ENCODE peak calls at places on chromosomes 7 and 10, in four cellular contexts. D, H, L and A are unnamed samples.
A peak's percentile ranks its signal among the peaks of the same experiment; 100 is the strongest.

GRCh38 chr7:23349484-23350157 is 50.5 kb downstream of the MALSU1 start:
- DNase-seq in L (no peak), H (peak; percentile 79), D (no peak), A (peak; percentile 52)

GRCh38 chr10:90937645-90938258 is 16.9 kb upstream of the ANKRD1 start:
- DNase-seq in L (no peak), H (peak; percentile 12), D (no peak), A (no peak)

GRCh38 chr7:55128693-55129394 is 110.0 kb downstream of the EGFR start:
- DNase-seq in L (no peak), H (peak; percentile 36), D (no peak), A (no peak)

GRCh38 chr7:106166651-106167342 is 54.7 kb upstream of the SYPL1 start:
- DNase-seq in D (peak; percentile 47), L (peak; percentile 68), H (peak; percentile 69), A (peak; percentile 78)

GRCh38 chr10:1413256-1413655 is 324.1 kb downstream of the ADARB2 start:
- DNase-seq in D (peak; percentile 4), L (no peak), H (no peak), A (no peak)

GRCh38 chr10:48701139-48701901 is 16.6 kb downstream of the WDFY4 start:
- DNase-seq in D (no peak), L (no peak), H (no peak), A (no peak)

GRCh38 chr7:152896217-152896616 is 136.7 kb downstream of the ACTR3B start:
- DNase-seq in D (no peak), H (no peak), L (no peak), A (no peak)

GRCh38 chr10:103794996-103795395 is 60.4 kb downstream of the SH3PXD2A start:
- DNase-seq in H (no peak), L (no peak), D (no peak), A (no peak)

GRCh38 chr10:71014021-71014782 is 125.8 kb upstream of the PCBD1 start:
- DNase-seq in H (no peak), D (no peak), L (no peak), A (no peak)

GRCh38 chr10:43683451-43684197 is 34.9 kb upstream of the ZNF32 start:
- DNase-seq in D (no peak), L (no peak), H (no peak), A (no peak)

GRCh38 chr10:95474228-95475002 is 86.8 kb downstream of the SORBS1 start:
- DNase-seq in L (no peak), D (no peak), H (peak; percentile 28), A (peak; percentile 55)

GRCh38 chr7:117098457-117098856 is 145.2 kb downstream of the ST7 start:
- DNase-seq in D (no peak), H (peak; percentile 85), L (no peak), A (peak; percentile 79)

GRCh38 chr10:30861976-30862375 is 169.7 kb downstream of the ZNF438 start:
- DNase-seq in H (no peak), D (no peak), L (no peak), A (no peak)

GRCh38 chr7:48035301-48035966 is at the start of gene C7orf57:
- DNase-seq in D (peak; percentile 85), H (peak; percentile 73), L (peak; percentile 90), A (peak; percentile 92)

GRCh38 chr10:132248455-132249231 is 59.1 kb downstream of the STK32C start:
- DNase-seq in L (peak; percentile 52), H (no peak), D (peak; percentile 53), A (no peak)

GRCh38 chr7:29275493-29275892 is 80.9 kb downstream of the CHN2 start:
- DNase-seq in D (no peak), H (no peak), L (no peak), A (no peak)

GRCh38 chr7:32115831-32116230 is 45.6 kb upstream of the PDE1C start:
- DNase-seq in H (no peak), L (no peak), D (no peak), A (no peak)

GRCh38 chr7:157875230-157876179 is 538.7 kb downstream of the DNAJB6 start:
- DNase-seq in H (no peak), D (peak; percentile 57), L (no peak), A (no peak)

GRCh38 chr10:110408203-110408871 is 89.4 kb upstream of the DUSP5 start:
- DNase-seq in H (peak; percentile 93), L (no peak), D (no peak), A (peak; percentile 95)

GRCh38 chr7:113015038-113015645 is 71.5 kb downstream of the GPR85 start:
- DNase-seq in L (no peak), H (peak; percentile 54), D (no peak), A (peak; percentile 57)

GRCh38 chr10:84798333-84798732 is 469.9 kb downstream of the CCSER2 start:
- DNase-seq in L (no peak), D (no peak), H (no peak), A (no peak)

GRCh38 chr10:72088879-72089585 is 681 bp upstream of the SPOCK2 start:
- DNase-seq in H (no peak), D (no peak), L (no peak), A (peak; percentile 39)

GRCh38 chr10:84201682-84202081 is 7.3 kb downstream of the CDHR1 start:
- DNase-seq in H (no peak), L (no peak), D (no peak), A (no peak)

GRCh38 chr7:119720541-119720940 is 552.4 kb upstream of the KCND2 start:
- DNase-seq in H (peak; percentile 85), L (no peak), D (no peak), A (peak; percentile 79)

GRCh38 chr10:46559231-46559671 is 2.8 kb upstream of the GPRIN2 start:
- DNase-seq in L (no peak), D (no peak), H (no peak), A (no peak)

GRCh38 chr10:43647576-43647975 is 1.1 kb downstream of the ZNF32 start:
- DNase-seq in L (no peak), D (no peak), H (no peak), A (no peak)

GRCh38 chr7:949021-949934 is 5.2 kb downstream of the ADAP1 start:
- DNase-seq in H (no peak), D (peak; percentile 55), L (no peak), A (no peak)

GRCh38 chr10:3689871-3690510 is 95.0 kb downstream of the KLF6 start:
- DNase-seq in D (no peak), H (peak; percentile 76), L (no peak), A (peak; percentile 57)

GRCh38 chr7:2601907-2602735 is 29.7 kb upstream of the TTYH3 start:
- DNase-seq in L (no peak), D (no peak), H (peak; percentile 17), A (peak; percentile 50)

GRCh38 chr7:291302-292092 is 1.5 kb downstream of the FOXL3 start:
- DNase-seq in L (no peak), H (no peak), D (no peak), A (no peak)

GRCh38 chr7:29485376-29486190 is 78.1 kb upstream of the PRR15 start:
- DNase-seq in L (no peak), D (no peak), H (no peak), A (no peak)

GRCh38 chr10:71075066-71075758 is 137.2 kb upstream of the UNC5B start:
- DNase-seq in H (peak; percentile 52), L (no peak), D (no peak), A (peak; percentile 66)

GRCh38 chr10:118760265-118760664 is 5.5 kb upstream of the CACUL1 start:
- DNase-seq in L (no peak), H (no peak), D (no peak), A (no peak)

GRCh38 chr10:102812213-102812876 is 24.9 kb downstream of the CYP17A1 start:
- DNase-seq in D (no peak), H (no peak), L (no peak), A (no peak)

GRCh38 chr7:51685794-51686193 is 369.2 kb upstream of the COBL start:
- DNase-seq in D (no peak), L (no peak), H (no peak), A (no peak)

GRCh38 chr7:51592822-51593221 is 276.2 kb upstream of the COBL start:
- DNase-seq in D (no peak), L (no peak), H (no peak), A (no peak)

GRCh38 chr7:66627151-66627681 is 1.5 kb upstream of the KCTD7 start:
- DNase-seq in D (no peak), L (no peak), H (no peak), A (no peak)
- H3K4me3 ChIP-seq in D (no peak overlapping the region), L (no peak overlapping the region), H (no peak overlapping the region), A (no peak overlapping the region)

DNA sequence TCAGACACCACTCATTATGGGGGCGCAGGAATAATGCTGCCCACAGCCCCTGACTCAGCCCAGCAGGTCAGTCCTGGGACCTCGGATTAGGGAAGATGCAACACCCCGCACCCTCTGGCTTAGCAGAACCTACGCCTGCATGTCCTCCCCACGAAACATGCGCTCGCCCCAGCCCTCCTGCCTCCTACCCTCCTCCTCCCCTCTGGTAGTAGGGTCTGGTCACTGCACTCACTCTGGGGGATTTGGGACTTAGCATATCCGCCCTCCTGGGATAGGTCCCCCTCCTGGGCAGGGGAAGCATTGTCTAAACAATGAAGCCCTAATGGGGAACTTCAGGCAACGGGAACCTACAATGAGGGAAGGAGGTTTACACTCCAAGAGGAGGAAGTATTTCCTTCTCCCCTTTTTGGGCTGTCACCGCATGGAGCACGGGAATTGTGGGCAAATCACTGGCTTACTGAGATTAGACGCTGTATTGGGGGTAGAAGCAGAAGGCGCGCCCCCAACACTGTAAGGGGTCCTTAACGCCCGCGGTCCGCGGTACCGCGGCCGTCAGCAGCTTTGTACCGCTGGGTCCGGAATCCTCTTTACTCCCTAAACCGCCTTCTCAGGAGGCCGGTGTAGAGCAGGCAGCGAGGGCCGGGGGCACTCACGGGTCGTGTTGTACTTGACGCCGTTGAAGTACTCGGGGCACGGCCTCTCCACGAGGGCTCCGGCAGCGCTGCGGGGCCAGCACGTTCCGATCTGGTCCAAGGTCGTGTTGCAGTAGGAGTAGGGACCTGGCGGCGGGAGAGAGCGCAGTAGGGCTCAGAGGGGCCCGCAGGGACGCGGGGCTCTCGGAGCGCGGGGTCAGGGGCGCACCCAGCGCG is 760 bp downstream of the CRHR2 start:
- DNase-seq in D (no peak), L (no peak), H (no peak), A (no peak)
- TF ChIP-seq CTCF in D (no peak), L (no peak), H (no peak), A (no peak)

DNA sequence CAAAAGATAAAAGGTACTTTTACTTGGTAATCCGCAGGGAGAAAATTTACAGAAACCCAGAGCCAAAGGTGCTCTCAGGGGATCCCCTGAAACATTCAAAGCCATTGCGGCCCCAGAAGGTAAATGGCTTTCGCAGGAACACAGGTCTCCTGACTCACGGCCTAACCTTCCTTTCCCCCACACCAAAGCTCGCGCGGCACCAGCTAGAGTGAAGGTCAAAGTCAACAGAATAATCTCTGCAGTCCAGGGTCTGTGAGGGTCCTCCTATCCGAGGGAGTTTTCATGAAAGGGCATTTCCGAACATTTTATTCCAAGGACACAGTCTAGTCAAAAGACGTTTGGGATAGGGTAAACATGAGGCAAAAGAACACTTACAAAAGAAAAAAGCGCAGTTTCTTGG is 615 bp upstream of the STEAP2 start:
- DNase-seq in L (peak; percentile 21), D (no peak), H (no peak), A (no peak)
- H3K4me3 ChIP-seq in L (no peak overlapping the region), D (peak overlapping the region; percentile 69), H (peak overlapping the region; percentile 72), A (peak overlapping the region; percentile 56)

DNA sequence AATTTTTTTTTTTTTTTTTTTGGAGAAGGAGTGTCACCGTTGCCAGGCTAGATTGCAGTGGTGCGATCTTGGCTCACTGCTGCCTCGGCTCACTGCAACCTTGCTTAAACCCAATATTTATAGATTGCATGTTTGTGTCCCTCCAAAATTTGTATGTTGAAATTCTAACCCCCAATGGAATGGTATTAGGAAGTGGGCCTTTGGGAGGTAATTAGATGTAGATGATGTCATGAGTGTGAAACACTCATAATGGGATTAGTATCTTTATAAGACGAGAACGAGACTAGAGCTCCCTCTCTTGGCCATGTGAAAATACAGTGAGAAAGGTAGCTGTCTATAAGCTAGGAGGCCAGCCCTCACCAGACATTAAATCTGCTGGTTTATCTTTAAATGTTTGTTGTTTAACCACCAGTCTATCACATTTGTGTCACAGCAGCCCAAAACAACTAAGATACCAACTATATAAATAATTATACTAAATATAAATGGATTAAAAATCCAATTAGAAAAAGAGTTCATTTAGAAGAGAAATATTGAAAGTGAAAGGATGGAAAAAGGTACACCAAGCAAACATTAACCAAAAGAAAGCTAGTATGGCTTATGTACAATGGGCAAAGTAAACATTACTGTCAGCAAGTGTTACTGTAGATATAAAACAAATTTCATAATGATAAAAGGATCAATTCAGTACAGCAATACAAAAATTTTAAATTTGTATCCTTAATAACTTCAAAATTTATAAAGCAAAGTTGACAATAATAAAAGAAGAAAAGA is 9.3 kb downstream of the TCAF1 start:
- DNase-seq in D (no peak), H (peak; percentile 58), L (no peak), A (peak; percentile 73)
- TF ChIP-seq CTCF in D (no peak), H (peak; percentile 40), L (no peak), A (peak; percentile 59)